ENCODE peak calls at places on chromosome 21, in nine cellular contexts. X is neural progenitor cell, Y is DND-41, F is endothelial cell of umbilical vein, L is astrocyte, O is PC-3, K is HepG2, B is neuronal stem cell, U is trophoblast cell. I is an unnamed sample.

GRCh38 chr21:14070049-14070893 is 140.5 kb downstream of the LIPI start:
- DNase-seq in X (no peak), Y (no peak), F (no peak), L (no peak), O (no peak), K (no peak), B (no peak), U (no peak), I (no peak)

GRCh38 chr21:26405071-26405470 is 168.0 kb downstream of the CYYR1 start:
- DNase-seq in X (no peak), Y (no peak), F (peak; percentile 8), L (peak; percentile 51), O (peak; percentile 42), K (no peak), B (no peak), U (peak; percentile 92), I (peak; percentile 65)

GRCh38 chr21:26120833-26121232 is 49.7 kb downstream of the APP start:
- DNase-seq in X (no peak), Y (no peak), F (no peak), L (no peak), O (no peak), K (no peak), B (no peak), U (peak; percentile 75), I (peak; percentile 34)

GRCh38 chr21:14259669-14260458 is 43.9 kb downstream of the RBM11 start:
- DNase-seq in X (peak; percentile 69), Y (no peak), F (peak; percentile 56), L (peak; percentile 13), O (peak; percentile 72), K (peak; percentile 39), B (peak; percentile 53), U (peak; percentile 78), I (peak; percentile 76)

GRCh38 chr21:14876464-14876863 is 188.3 kb downstream of the NRIP1 start:
- DNase-seq in X (no peak), Y (no peak), F (no peak), L (no peak), O (no peak), K (no peak), B (no peak), U (peak; percentile 58), I (no peak)

GRCh38 chr21:42252778-42253340 is 33.9 kb downstream of the ABCG1 start:
- DNase-seq in X (no peak), Y (no peak), F (no peak), L (no peak), O (no peak), K (no peak), B (no peak), U (no peak), I (no peak)

GRCh38 chr21:23725576-23725975 is 1881.7 kb downstream of the MRPL39 start:
- DNase-seq in X (no peak), Y (no peak), F (no peak), L (no peak), O (peak; percentile 18), K (no peak), B (no peak), U (no peak), I (no peak)

GRCh38 chr21:21860888-21861287 is 862.7 kb downstream of the NCAM2 start:
- DNase-seq in X (no peak), Y (no peak), F (no peak), L (peak; percentile 35), O (peak; percentile 12), K (no peak), B (no peak), U (peak; percentile 7), I (peak; percentile 19)

GRCh38 chr21:41350436-41351155 is 11.2 kb upstream of the MX2 start:
- DNase-seq in X (no peak), Y (no peak), F (no peak), L (no peak), O (no peak), K (no peak), B (no peak), U (no peak), I (no peak)

GRCh38 chr21:43188181-43188580 is 19.4 kb downstream of the CRYAA start:
- DNase-seq in X (no peak), Y (no peak), F (no peak), L (no peak), O (no peak), K (no peak), B (no peak), U (no peak), I (no peak)

GRCh38 chr21:34606051-34606450 is 8.9 kb downstream of the RCAN1 start:
- DNase-seq in X (no peak), Y (no peak), F (no peak), L (no peak), O (no peak), K (no peak), B (no peak), U (no peak), I (no peak)

DNA sequence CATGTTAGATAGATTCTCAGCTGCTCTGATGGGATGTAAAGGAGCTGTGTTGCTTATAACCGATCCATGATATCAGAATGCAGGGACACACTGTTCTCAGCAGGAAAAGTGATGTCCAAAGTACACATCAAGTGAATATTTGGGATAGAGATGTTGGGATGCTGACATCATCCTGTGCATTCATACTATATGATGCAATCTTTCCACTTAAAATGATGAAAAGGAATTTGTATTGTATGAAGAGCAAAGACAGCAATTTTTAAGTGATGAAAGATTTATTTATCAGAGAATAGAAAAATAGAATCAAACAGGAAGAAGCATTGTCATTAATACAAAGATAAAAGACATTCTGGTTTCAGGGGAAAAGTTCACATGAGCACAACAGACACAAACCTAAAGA is 110.1 kb downstream of the ERG start:
- DNase-seq in X (no peak), Y (no peak), F (peak; percentile 55), L (peak; percentile 30), O (no peak), K (no peak), B (no peak), U (no peak), I (peak; percentile 55)
- H3K9ac ChIP-seq in X (no peak overlapping the region), Y (no peak overlapping the region), F (no peak overlapping the region), L (no peak overlapping the region), O (no peak overlapping the region), K (no peak overlapping the region), B (no peak overlapping the region), U (no peak overlapping the region), I (no peak overlapping the region)

GRCh38 chr21:29034678-29035077 is 10.2 kb downstream of the USP16 start:
- DNase-seq in X (no peak), Y (no peak), F (no peak), L (no peak), O (no peak), K (no peak), B (no peak), U (peak; percentile 28), I (no peak)

GRCh38 chr21:29029524-29029923 is 5.1 kb downstream of the USP16 start:
- DNase-seq in X (no peak), Y (no peak), F (no peak), L (no peak), O (no peak), K (no peak), B (no peak), U (no peak), I (no peak)

GRCh38 chr21:29033871-29034270 is 9.4 kb downstream of the USP16 start:
- DNase-seq in X (no peak), Y (no peak), F (no peak), L (no peak), O (no peak), K (no peak), B (no peak), U (no peak), I (no peak)

GRCh38 chr21:29030909-29031308 is 6.4 kb downstream of the USP16 start:
- DNase-seq in X (no peak), Y (no peak), F (no peak), L (no peak), O (no peak), K (no peak), B (no peak), U (no peak), I (no peak)

GRCh38 chr21:29033301-29033700 is 8.8 kb downstream of the USP16 start:
- DNase-seq in X (no peak), Y (no peak), F (no peak), L (no peak), O (no peak), K (no peak), B (no peak), U (peak; percentile 47), I (no peak)
- H3K36me3 ChIP-seq in X (peaks cover 20% of the 10 kb centered on the region), Y (peaks cover 87% of the 10 kb centered on the region), F (peaks cover 25% of the 10 kb centered on the region), L (peaks cover 43% of the 10 kb centered on the region), O (peaks cover 63% of the 10 kb centered on the region), K (peaks cover 88% of the 10 kb centered on the region), B (peaks cover 95% of the 10 kb centered on the region), U (peaks cover 12% of the 10 kb centered on the region), I (peaks cover 60% of the 10 kb centered on the region)

DNA sequence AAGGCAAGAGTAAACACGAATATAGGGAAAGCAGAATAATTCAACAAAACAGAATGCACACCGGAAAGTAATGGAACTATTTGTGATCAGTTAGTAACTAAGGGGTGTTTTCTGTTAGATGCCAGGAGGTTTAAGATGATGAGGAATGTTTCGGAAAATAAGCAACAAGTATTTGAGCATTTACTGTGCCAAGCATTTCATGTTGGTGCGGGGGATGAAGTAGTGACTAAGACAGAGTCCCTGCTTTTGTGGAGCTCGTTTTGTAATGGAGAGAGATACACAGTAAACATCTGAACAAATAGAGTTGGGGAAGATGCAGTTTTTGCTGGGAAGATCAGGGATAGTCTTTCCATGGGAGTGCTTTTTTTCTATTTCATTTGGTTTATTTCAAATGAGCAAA is 78.7 kb downstream of the DYRK1A start:
- DNase-seq in X (no peak), Y (no peak), F (no peak), L (peak; percentile 74), O (no peak), K (no peak), B (no peak), U (no peak), I (peak; percentile 75)
- H3K4me1 ChIP-seq in X (peaks cover 30% of the 10 kb centered on the region), Y (no peaks in the 10 kb centered on the region), F (peaks cover 23% of the 10 kb centered on the region), L (peaks cover 14% of the 10 kb centered on the region), O (peaks cover 13% of the 10 kb centered on the region), K (peaks cover 32% of the 10 kb centered on the region), B (peaks cover 24% of the 10 kb centered on the region), U (no peaks in the 10 kb centered on the region), I (peaks cover 16% of the 10 kb centered on the region)

GRCh38 chr21:45880097-45881068 is 101.2 kb upstream of the COL6A1 start:
- DNase-seq in X (peak; percentile 92), Y (peak; percentile 66), F (peak; percentile 44), L (peak; percentile 45), O (peak; percentile 91), K (peak; percentile 71), B (peak; percentile 78), U (peak; percentile 66), I (peak; percentile 62)
- H3K9ac ChIP-seq in X (no peak overlapping the region), Y (no peak overlapping the region), F (no peak overlapping the region), L (no peak overlapping the region), O (no peak overlapping the region), K (no peak overlapping the region), B (no peak overlapping the region), U (no peak overlapping the region), I (peak overlapping the region; percentile 57)

GRCh38 chr21:36557316-36557715 is 77.4 kb upstream of the CLDN14 start:
- DNase-seq in X (no peak), Y (no peak), F (no peak), L (peak; percentile 19), O (no peak), K (no peak), B (no peak), U (no peak), I (no peak)
- H3K36me3 ChIP-seq in X (no peaks in the 10 kb centered on the region), Y (no peaks in the 10 kb centered on the region), F (no peaks in the 10 kb centered on the region), L (no peaks in the 10 kb centered on the region), O (no peaks in the 10 kb centered on the region), K (no peaks in the 10 kb centered on the region), B (no peaks in the 10 kb centered on the region), U (no peaks in the 10 kb centered on the region), I (no peaks in the 10 kb centered on the region)

I was measured in adipocyte.